ENCODE peak calls at places on chromosome 22, in nine cellular contexts. Q is WERI-Rb-1; O is body of pancreas; R is fibroblast of lung; P is OCI-LY7; T is heart right ventricle; H is CD8-positive, alpha-beta T cell; A is H1; M is A549. B is an unnamed sample.

GRCh38 chr22:44777364-44777756 is 25.0 kb downstream of the ARHGAP8 start:
- DNase-seq in R (no peak), Q (no peak), H (no peak), P (no peak), T (no peak), A (no peak), M (no peak), O (no peak), B (no peak)

GRCh38 chr22:17303840-17304779 is 65.2 kb upstream of the CECR2 start:
- DNase-seq in O (no peak), H (peak; percentile 46), P (peak; percentile 41), A (no peak), R (no peak), M (no peak), T (no peak), Q (peak; percentile 21), B (no peak)

GRCh38 chr22:46007848-46008261 is 30.9 kb upstream of the WNT7B start:
- DNase-seq in P (no peak), Q (no peak), O (peak; percentile 77), R (peak; percentile 98), A (no peak), H (no peak), M (no peak), T (peak; percentile 85), B (peak; percentile 80)

GRCh38 chr22:45511847-45512261 is 9.2 kb downstream of the FBLN1 start:
- DNase-seq in A (no peak), M (no peak), O (peak; percentile 46), Q (no peak), P (no peak), R (peak; percentile 91), H (no peak), T (peak; percentile 62), B (no peak)

GRCh38 chr22:39153220-39153860 is 860 bp upstream of the CBX7 start:
- DNase-seq in T (no peak), R (no peak), P (no peak), M (no peak), Q (no peak), H (no peak), A (no peak), O (no peak), B (peak; percentile 65)

GRCh38 chr22:49090853-49091135 is 736.9 kb downstream of the BRD1 start:
- DNase-seq in O (no peak), M (no peak), T (no peak), A (no peak), P (no peak), R (no peak), Q (no peak), H (no peak), B (no peak)

GRCh38 chr22:41845380-41846267 is 12.7 kb downstream of the SREBF2 start:
- DNase-seq in H (no peak), T (no peak), O (no peak), R (peak; percentile 38), M (no peak), A (no peak), P (no peak), Q (peak; percentile 59), B (no peak)

GRCh38 chr22:42649261-42650056 is at the start of gene CYB5R3:
- DNase-seq in O (peak; percentile 83), M (peak; percentile 65), H (peak; percentile 70), T (peak; percentile 87), A (peak; percentile 50), Q (peak; percentile 85), R (peak; percentile 82), P (peak; percentile 76), B (peak; percentile 93)

GRCh38 chr22:49913026-49913425 is 5.2 kb downstream of the ALG12 start:
- DNase-seq in R (no peak), O (no peak), A (no peak), Q (no peak), P (no peak), T (no peak), H (no peak), M (no peak), B (no peak)

GRCh38 chr22:41217553-41218157 is 12.5 kb downstream of the L3MBTL2 start:
- DNase-seq in A (no peak), Q (peak; percentile 61), O (peak; percentile 34), H (no peak), M (no peak), R (peak; percentile 68), P (peak; percentile 48), T (peak; percentile 69), B (peak; percentile 82)

GRCh38 chr22:49767355-49768062 is 60.2 kb downstream of the BRD1 start:
- DNase-seq in P (peak; percentile 72), H (no peak), O (no peak), Q (peak; percentile 55), T (no peak), R (peak; percentile 38), A (peak; percentile 38), M (peak; percentile 7), B (peak; percentile 54)

GRCh38 chr22:26474687-26475086 is 8.9 kb downstream of the HPS4 start:
- DNase-seq in M (no peak), H (no peak), O (no peak), P (no peak), T (no peak), A (no peak), R (peak; percentile 68), Q (no peak), B (no peak)

GRCh38 chr22:49949914-49950292 is 10.7 kb upstream of the PIM3 start:
- DNase-seq in Q (no peak), M (no peak), H (no peak), A (no peak), P (no peak), R (no peak), T (no peak), O (no peak), B (no peak)

GRCh38 chr22:45306139-45306538 is 3.6 kb upstream of the FAM118A start:
- DNase-seq in H (no peak), O (no peak), A (no peak), R (no peak), P (no peak), M (no peak), T (no peak), Q (no peak), B (no peak)

GRCh38 chr22:29043906-29044575 is 17.6 kb downstream of the C22orf31 start:
- DNase-seq in A (no peak), O (no peak), Q (no peak), M (no peak), P (no peak), H (no peak), R (peak; percentile 81), T (no peak), B (no peak)

GRCh38 chr22:45731798-45732495 is 60.3 kb downstream of the ATXN10 start:
- DNase-seq in P (peak; percentile 26), M (peak; percentile 28), R (peak; percentile 60), Q (no peak), H (no peak), T (no peak), A (no peak), O (no peak), B (no peak)

GRCh38 chr22:40911772-40912171 is 39.4 kb upstream of the RBX1 start:
- DNase-seq in H (no peak), A (no peak), Q (no peak), R (peak; percentile 9), T (no peak), O (no peak), M (no peak), P (no peak), B (no peak)

GRCh38 chr22:29650370-29650769 is 46.9 kb downstream of the NF2 start:
- DNase-seq in Q (no peak), O (no peak), H (no peak), M (no peak), A (no peak), T (no peak), R (no peak), P (no peak), B (no peak)

GRCh38 chr22:20606041-20606783 is 98.8 kb downstream of the MED15 start:
- DNase-seq in A (peak; percentile 85), Q (peak; percentile 79), H (peak; percentile 83), O (peak; percentile 93), T (peak; percentile 50), P (peak; percentile 78), M (peak; percentile 55), R (peak; percentile 44), B (peak; percentile 92)

GRCh38 chr22:41521166-41521565 is 23.1 kb downstream of the POLR3H start:
- DNase-seq in M (no peak), A (no peak), O (no peak), Q (no peak), P (no peak), T (no peak), R (no peak), H (no peak), B (no peak)

GRCh38 chr22:39219071-39220050 is 25.4 kb downstream of the PDGFB start:
- DNase-seq in O (no peak), R (no peak), P (no peak), T (no peak), H (no peak), Q (peak; percentile 3), M (no peak), A (no peak), B (peak; percentile 32)

GRCh38 chr22:47376322-47376700 is 613.9 kb downstream of the TBC1D22A start:
- DNase-seq in Q (no peak), M (no peak), A (no peak), P (no peak), T (no peak), O (no peak), H (no peak), R (no peak), B (peak; percentile 18)
- H3K9me3 ChIP-seq in Q (no peaks in the 10 kb centered on the region), M (no peaks in the 10 kb centered on the region), A (peaks cover 68% of the 10 kb centered on the region), P (no peaks in the 10 kb centered on the region), T (no peaks in the 10 kb centered on the region), O (no peaks in the 10 kb centered on the region), H (no peaks in the 10 kb centered on the region), R (no peaks in the 10 kb centered on the region), B (no peaks in the 10 kb centered on the region)

DNA sequence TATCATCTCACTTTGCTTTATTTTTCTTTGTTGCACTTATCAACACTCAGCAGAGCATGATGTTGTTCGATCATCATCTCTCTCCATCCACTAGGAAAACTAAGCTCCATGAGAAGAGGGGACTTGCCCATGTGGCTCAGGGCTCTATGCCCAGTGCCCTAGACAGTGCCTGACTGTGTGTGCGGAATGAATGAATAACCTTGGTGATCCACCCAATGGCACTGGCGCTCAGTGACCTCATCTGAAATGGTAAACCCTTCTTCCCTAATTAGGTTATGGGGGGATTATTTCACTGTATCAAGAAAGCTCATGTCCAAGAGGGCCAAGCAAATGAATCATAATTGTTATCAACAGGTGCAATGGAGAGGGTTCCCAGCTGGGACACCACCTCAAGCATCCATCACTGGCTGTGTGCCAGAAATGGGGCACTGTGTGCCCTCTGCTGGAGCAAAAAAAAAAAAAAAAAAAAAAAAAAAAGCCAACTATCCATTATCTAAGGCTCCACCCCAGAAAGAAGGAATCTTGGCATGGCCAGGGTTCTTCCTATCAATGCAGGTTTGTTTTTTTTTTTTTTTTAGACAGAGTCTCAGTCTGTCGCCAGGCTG is 172.6 kb downstream of the LARGE1 start:
- DNase-seq in M (no peak), T (no peak), O (peak; percentile 32), H (no peak), Q (no peak), A (no peak), R (no peak), P (peak; percentile 58), B (no peak)
- TF ChIP-seq CTCF in M (no peak), T (peak; percentile 5), O (no peak), H (no peak), Q (no peak), A (no peak), R (no peak), P (peak; percentile 36), B (no peak)

GRCh38 chr22:19523240-19524169 is 705 bp downstream of the CLDN5 start:
- DNase-seq in T (no peak), Q (no peak), H (no peak), R (peak; percentile 44), O (no peak), M (no peak), P (no peak), A (no peak), B (no peak)
- H3K4me3 ChIP-seq in T (peak overlapping the region; percentile 53), Q (no peak overlapping the region), H (peak overlapping the region; percentile 41), R (no peak overlapping the region), O (no peak overlapping the region), M (no peak overlapping the region), P (no peak overlapping the region), A (peak overlapping the region; percentile 61), B (peak overlapping the region; percentile 49)

GRCh38 chr22:12601870-12602779 is 2925.9 kb upstream of the OR11H1 start:
- DNase-seq in Q (peak; percentile 25), A (no peak), O (no peak), T (peak; percentile 17), R (no peak), M (no peak), H (peak; percentile 18), P (no peak), B (peak; percentile 73)
- H3K9me3 ChIP-seq in Q (no peaks in the 10 kb centered on the region), A (peaks cover 53% of the 10 kb centered on the region), O (peaks cover 3% of the 10 kb centered on the region), T (peaks cover 3% of the 10 kb centered on the region), R (no peaks in the 10 kb centered on the region), M (peaks cover 2% of the 10 kb centered on the region), H (peaks cover 5% of the 10 kb centered on the region), P (peaks cover 44% of the 10 kb centered on the region), B (no peaks in the 10 kb centered on the region)